ENCODE peak calls at places on chromosomes 3 and 15, in four cellular contexts. M is OCI-LY7, Y is hepatocyte, V is GM23338. S is an unnamed sample.

GRCh38 chr15:77030928-77031375 is 36.0 kb downstream of the PSTPIP1 start:
- DNase-seq in Y (no peak), V (no peak), M (no peak), S (peak)

GRCh38 chr3:55486857-55487375 is at the start of gene WNT5A:
- DNase-seq in V (peak), M (peak), Y (peak), S (peak)

GRCh38 chr3:107913671-107914070 is 177.2 kb downstream of the CD47 start:
- DNase-seq in M (no peak), V (no peak), Y (no peak), S (no peak)

GRCh38 chr3:187999821-188000220 is 154.1 kb upstream of the LPP start:
- DNase-seq in V (peak), Y (no peak), M (peak), S (no peak)

GRCh38 chr15:101614001-101614585 is 38.1 kb downstream of the TM2D3 start:
- DNase-seq in Y (no peak), V (no peak), M (no peak), S (no peak)

GRCh38 chr3:177169936-177170722 is 27.2 kb downstream of the TBL1XR1 start:
- DNase-seq in M (no peak), Y (no peak), V (peak), S (no peak)

GRCh38 chr3:147361671-147362420 is 44.5 kb downstream of the ZIC4 start:
- DNase-seq in M (peak), V (peak), Y (peak), S (peak)

GRCh38 chr3:181103605-181104004 is 114.1 kb upstream of the DNAJC19 start:
- DNase-seq in M (peak), V (peak), Y (peak), S (peak)

GRCh38 chr15:35194296-35194695 is 109.2 kb upstream of the NANOGP8 start:
- DNase-seq in V (no peak), Y (no peak), M (no peak), S (no peak)

GRCh38 chr3:32551087-32551486 is 19.6 kb downstream of the DYNC1LI1 start:
- DNase-seq in M (no peak), Y (no peak), V (no peak), S (no peak)

GRCh38 chr15:35137175-35137574 is 52.1 kb upstream of the NANOGP8 start:
- DNase-seq in Y (no peak), M (no peak), V (no peak), S (no peak)

DNA sequence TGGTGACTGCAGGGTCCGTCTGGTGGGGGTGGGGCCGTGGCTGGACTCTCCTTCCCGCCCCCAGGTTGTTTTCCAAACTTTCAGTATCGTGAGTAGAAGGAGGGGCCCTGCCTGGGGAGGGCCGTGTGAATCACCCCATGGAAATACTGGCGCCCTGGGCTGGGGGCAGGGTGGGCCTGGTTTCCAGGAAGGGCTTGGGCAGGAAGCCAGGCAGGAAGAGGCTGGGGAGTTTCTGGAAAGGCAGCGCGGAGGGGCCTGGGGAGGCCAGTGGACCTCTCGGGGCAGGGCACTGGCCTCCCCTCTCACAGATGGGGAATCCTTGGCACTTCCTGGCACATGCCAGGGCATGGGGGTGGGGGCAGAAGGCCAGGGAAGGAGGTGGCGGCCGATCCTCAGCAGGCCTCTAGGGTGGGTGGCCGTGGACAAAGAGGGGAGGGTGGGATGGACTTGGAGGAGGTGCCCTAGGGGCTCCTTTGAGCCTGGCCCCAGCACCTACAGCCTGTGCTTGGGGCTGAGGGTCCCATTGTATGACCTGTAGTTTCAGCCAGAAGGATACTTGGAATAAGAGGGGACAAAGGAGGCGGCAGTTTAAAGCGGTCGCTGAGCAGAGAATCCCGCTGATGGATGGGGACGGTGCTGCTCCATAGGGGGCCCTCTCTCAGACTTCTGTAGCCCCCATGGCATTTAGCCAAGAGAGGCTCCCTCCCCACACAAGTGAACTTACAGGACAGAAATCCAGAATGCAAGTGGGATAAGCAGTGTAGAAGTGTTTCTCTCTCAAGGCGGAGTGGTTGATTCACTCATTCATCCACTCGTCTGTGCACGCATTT is 56.5 kb upstream of the GATA2 start:
- DNase-seq in M (no peak), V (no peak), Y (peak), S (no peak)
- H3K27ac ChIP-seq in M (no peak), V (no peak), Y (peak), S (no peak)

GRCh38 chr3:141450727-141451378 is 36.0 kb upstream of the RASA2 start:
- DNase-seq in Y (no peak), M (no peak), V (no peak), S (no peak)
- TF ChIP-seq EZH2phosphoT487 in Y (no peak), M (no peak), V (no peak), S (no peak)

GRCh38 chr3:149659173-149659468 is 1.3 kb upstream of the WWTR1 start:
- DNase-seq in M (no peak), Y (no peak), V (no peak), S (no peak)
- H3K4me3 ChIP-seq in M (no peak), Y (peak), V (peak), S (peak)

DNA sequence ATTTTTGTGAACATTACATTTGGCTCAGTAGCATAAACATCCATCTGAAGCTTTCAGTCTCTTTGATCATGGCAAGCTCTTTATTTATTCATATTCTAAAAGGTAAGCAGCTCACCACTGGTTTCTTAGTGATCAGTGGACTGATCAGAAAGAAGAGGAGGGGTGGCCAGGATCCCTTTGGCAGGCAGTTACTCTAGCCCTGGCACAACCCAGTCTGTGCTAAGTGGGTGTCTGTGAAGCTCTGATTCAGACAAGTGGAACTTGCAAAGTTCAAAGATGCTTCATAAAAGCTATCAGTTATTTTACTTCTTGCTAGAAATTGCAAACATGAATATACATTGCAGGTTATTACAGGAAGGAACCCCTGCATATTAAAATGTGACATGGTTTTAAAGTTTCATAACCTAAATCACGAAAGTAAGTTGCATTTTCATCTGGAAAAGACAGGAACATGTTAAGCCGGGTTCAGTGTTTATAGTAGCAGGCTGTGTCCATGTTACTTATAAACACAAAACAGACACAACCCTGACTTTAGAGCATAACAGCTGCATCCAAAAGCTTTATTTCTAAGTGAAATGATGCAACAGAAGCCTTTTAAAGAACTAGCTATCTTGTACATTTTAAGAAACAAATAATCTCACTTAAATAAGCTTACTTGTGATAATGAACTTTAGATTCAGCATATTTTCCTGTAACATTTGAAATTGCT is 785.3 kb downstream of the MCTP2 start:
- DNase-seq in V (no peak), Y (peak), M (no peak), S (no peak)
- H3K27ac ChIP-seq in V (no peak), Y (peak), M (no peak), S (no peak)

GRCh38 chr15:80929225-80929624 is 60.4 kb downstream of the MESD start:
- DNase-seq in Y (no peak), V (no peak), M (no peak), S (no peak)
- TF ChIP-seq EZH2phosphoT487 in Y (no peak), V (no peak), M (no peak), S (no peak)

GRCh38 chr3:119769394-119770149 is 12.3 kb upstream of the NR1I2 start:
- DNase-seq in M (no peak), V (no peak), Y (no peak), S (no peak)
- H3K4me3 ChIP-seq in M (no peak), V (no peak), Y (no peak), S (no peak)

GRCh38 chr15:79849789-79850188 is 47.0 kb downstream of the MTHFS start:
- DNase-seq in Y (peak), M (peak), V (peak), S (peak)

GRCh38 chr15:79858469-79858868 is 38.3 kb downstream of the MTHFS start:
- DNase-seq in M (no peak), V (no peak), Y (no peak), S (no peak)

GRCh38 chr15:79853492-79854328 is 43.1 kb downstream of the MTHFS start:
- DNase-seq in V (peak), M (peak), Y (peak), S (peak)
- H3K27ac ChIP-seq in V (no peak), M (no peak), Y (peak), S (no peak)

S was measured in neural progenitor cell.